ENCODE peak calls at places on chromosomes 5 and 9, in six cellular contexts. I, G, N, Q, K and W are unnamed samples.

GRCh38 chr9:96052703-96053102 is 177.2 kb downstream of the ERCC6L2 start:
- DNase-seq in I (no peak), K (no peak), G (no peak), N (no peak), Q (no peak), W (no peak)

GRCh38 chr9:32291370-32291769 is 93.1 kb upstream of the ACO1 start:
- DNase-seq in K (no peak), Q (no peak), I (peak), N (no peak), G (no peak), W (no peak)

GRCh38 chr9:106075991-106076390 is 381.6 kb downstream of the TMEM38B start:
- DNase-seq in K (no peak), G (no peak), Q (no peak), I (no peak), N (no peak), W (no peak)

GRCh38 chr9:129011761-129012281 is 16.3 kb downstream of the SH3GLB2 start:
- DNase-seq in G (no peak), I (no peak), N (no peak), Q (no peak), K (no peak), W (no peak)

GRCh38 chr9:73118297-73118696 is 33.4 kb upstream of the ANXA1 start:
- DNase-seq in I (no peak), N (no peak), K (no peak), G (no peak), Q (no peak), W (no peak)

GRCh38 chr5:88675758-88676636 is 207.0 kb downstream of the MEF2C start:
- DNase-seq in K (no peak), Q (peak), G (peak), I (no peak), N (no peak), W (peak)

GRCh38 chr5:167877319-167877718 is 414.1 kb upstream of the WWC1 start:
- DNase-seq in N (no peak), G (no peak), Q (no peak), I (no peak), K (no peak), W (no peak)

GRCh38 chr5:132822650-132823480 is 7.6 kb downstream of the SHROOM1 start:
- DNase-seq in Q (peak), G (no peak), I (no peak), N (no peak), K (no peak), W (peak)

GRCh38 chr9:77017505-77017894 is 2.0 kb upstream of the FOXB2 start:
- DNase-seq in G (no peak), Q (no peak), I (no peak), K (no peak), N (no peak), W (no peak)

GRCh38 chr5:108432024-108432423 is 50.1 kb upstream of the FBXL17 start:
- DNase-seq in I (no peak), Q (no peak), G (no peak), N (no peak), K (no peak), W (no peak)

GRCh38 chr5:83595217-83595616 is 123.7 kb downstream of the VCAN start:
- DNase-seq in G (no peak), K (no peak), N (no peak), Q (no peak), I (no peak), W (no peak)

GRCh38 chr5:36060516-36060885 is 6.2 kb downstream of the UGT3A2 start:
- DNase-seq in Q (no peak), I (no peak), K (no peak), G (peak), N (peak), W (no peak)

GRCh38 chr9:5947912-5948311 is 57.2 kb downstream of the MLANA start:
- DNase-seq in Q (no peak), N (no peak), I (no peak), K (peak), G (no peak), W (no peak)

DNA sequence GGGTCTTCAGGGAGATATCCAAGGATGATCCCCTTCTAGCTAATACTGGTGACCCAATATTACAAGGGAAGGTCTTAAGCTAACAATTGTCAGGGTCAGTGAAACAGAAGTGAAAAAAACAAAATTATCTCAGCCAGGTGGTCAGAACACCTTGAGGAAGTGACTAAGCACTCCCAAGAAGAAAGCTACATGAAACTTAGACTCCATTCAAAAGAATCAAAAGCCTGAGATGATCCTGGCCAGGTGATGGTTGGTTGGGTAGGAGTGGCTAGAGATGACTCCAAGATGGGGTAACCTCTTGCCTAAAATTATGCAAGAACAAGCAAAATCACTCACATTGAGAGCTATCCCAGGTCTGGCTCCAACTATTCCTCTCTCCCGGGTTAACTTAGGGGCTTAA is 5.4 kb downstream of the VCP start:
- DNase-seq in K (no peak), N (no peak), I (no peak), G (no peak), Q (no peak), W (no peak)
- TF ChIP-seq ATF3 in K (no peak), N (no peak), I (no peak), G (no peak), Q (no peak), W (no peak)

DNA sequence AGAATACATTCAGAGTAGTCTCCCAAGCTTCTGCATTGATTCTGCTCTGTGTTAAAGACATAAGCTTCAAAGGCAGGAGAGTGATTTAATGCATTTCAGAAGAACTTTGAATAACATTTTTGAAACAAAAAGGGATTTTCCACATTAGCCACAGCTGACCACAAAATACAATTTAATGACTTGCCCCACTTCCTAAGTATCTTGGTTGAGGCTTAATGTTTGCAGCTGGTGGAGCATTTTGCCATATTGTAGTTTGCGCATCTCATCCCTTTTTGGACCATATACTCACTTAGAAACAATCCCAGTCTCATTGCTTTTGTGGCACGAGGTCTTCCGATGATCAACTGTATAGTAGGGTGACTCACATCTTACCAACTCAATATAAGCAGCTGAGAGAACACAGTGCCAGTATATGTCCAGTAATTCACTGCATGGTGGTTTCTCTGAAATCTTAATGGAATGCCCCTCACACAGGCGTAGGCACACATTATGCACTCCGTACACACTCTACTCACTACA is 455.8 kb upstream of the PTGER4 start:
- DNase-seq in Q (no peak), G (no peak), K (peak), I (no peak), N (no peak), W (no peak)
- TF ChIP-seq ATF3 in Q (no peak), G (no peak), K (no peak), I (no peak), N (no peak), W (no peak)

GRCh38 chr9:81032030-81032572 is 657.2 kb downstream of the TLE1 start:
- DNase-seq in N (no peak), I (peak), K (no peak), G (no peak), Q (no peak), W (no peak)

GRCh38 chr9:81035171-81035570 is 654.2 kb downstream of the TLE1 start:
- DNase-seq in I (no peak), G (no peak), Q (no peak), K (no peak), N (no peak), W (no peak)

GRCh38 chr9:81035601-81036000 is 653.7 kb downstream of the TLE1 start:
- DNase-seq in N (no peak), G (no peak), K (no peak), Q (no peak), I (no peak), W (no peak)

GRCh38 chr9:81031422-81032029 is 657.8 kb downstream of the TLE1 start:
- DNase-seq in Q (no peak), I (no peak), N (no peak), G (no peak), K (no peak), W (no peak)

GRCh38 chr9:81032831-81033230 is 656.5 kb downstream of the TLE1 start:
- DNase-seq in Q (no peak), N (no peak), I (no peak), K (no peak), G (no peak), W (no peak)
- TF ChIP-seq ATF3 in Q (no peak), N (no peak), I (no peak), K (no peak), G (no peak), W (no peak)

DNA sequence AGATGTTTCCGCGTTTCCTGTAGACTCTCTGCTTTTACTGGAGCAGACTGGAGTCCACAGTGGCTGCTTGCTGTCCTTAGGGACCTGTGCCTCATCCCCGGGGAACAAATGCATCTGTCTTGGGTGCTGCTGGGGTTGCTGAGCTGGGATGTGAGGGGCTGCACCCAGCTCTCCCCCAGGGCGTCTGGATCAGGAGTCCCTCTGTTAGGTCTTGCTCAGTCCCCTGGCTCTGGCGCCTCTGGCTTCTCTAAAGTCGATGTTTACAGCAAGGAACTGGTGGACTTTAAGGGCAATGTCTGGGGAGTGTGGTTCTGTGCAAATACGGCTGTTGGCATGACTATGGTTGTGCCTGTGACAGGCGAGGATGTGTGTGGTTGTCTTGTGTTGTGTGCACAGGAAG is 91.4 kb downstream of the CACNA1B start:
- DNase-seq in Q (no peak), K (no peak), I (no peak), G (no peak), N (no peak), W (no peak)
- TF ChIP-seq ATF3 in Q (no peak), K (no peak), I (no peak), G (no peak), N (no peak), W (no peak)

GRCh38 chr5:59038169-59039002 is 455.5 kb downstream of the RAB3C start:
- DNase-seq in G (no peak), Q (peak), N (no peak), I (no peak), K (no peak), W (peak)
- TF ChIP-seq ATF3 in G (no peak), Q (no peak), N (no peak), I (no peak), K (no peak), W (no peak)

GRCh38 chr9:110256392-110257096 is at the start of gene TXN:
- DNase-seq in Q (peak), N (peak), K (peak), G (peak), I (peak), W (peak)

GRCh38 chr9:110256142-110256391 is 240 bp downstream of the TXN start:
- DNase-seq in I (no peak), Q (no peak), N (no peak), G (no peak), K (no peak), W (no peak)

GRCh38 chr9:110255064-110255416 is 1.3 kb downstream of the TXN start:
- DNase-seq in K (no peak), I (no peak), N (no peak), Q (no peak), G (no peak), W (peak)

GRCh38 chr9:110254500-110254899 is 1.8 kb downstream of the TXN start:
- DNase-seq in I (no peak), K (no peak), N (no peak), G (no peak), Q (no peak), W (no peak)

GRCh38 chr9:110255417-110256141 is 728 bp downstream of the TXN start:
- DNase-seq in K (no peak), Q (peak), G (no peak), I (peak), N (peak), W (peak)
- TF ChIP-seq ATF3 in K (no peak), Q (no peak), G (no peak), I (no peak), N (no peak), W (no peak)

DNA sequence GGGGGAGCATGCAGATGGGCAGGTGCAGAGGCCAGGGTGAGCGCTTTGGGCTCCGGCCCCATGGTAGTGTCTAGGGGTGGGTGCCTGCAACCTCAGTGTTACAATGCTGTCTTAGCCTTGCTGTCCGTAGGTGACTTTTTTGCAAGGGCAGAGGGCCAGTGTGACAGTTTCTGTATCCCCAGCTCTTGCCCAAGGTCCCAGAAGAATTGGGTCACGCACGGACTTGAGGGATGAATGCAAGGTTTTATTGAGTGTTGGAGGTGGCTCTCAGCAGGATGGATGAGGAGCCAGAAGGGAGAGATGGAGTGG is 492.5 kb downstream of the AGTPBP1 start:
- DNase-seq in N (no peak), G (no peak), I (no peak), Q (no peak), K (no peak), W (no peak)
- TF ChIP-seq ATF3 in N (no peak), G (no peak), I (no peak), Q (no peak), K (no peak), W (no peak)